ENCODE peak calls at places on chromosomes 4 and X, in nine cellular contexts. S, A, Y, J, C, K, G, D and W are unnamed samples.

GRCh38 chr4:111466821-111467605 is 678.2 kb upstream of the FAM241A start:
- DNase-seq in K (no peak), A (peak; percentile 44), C (no peak), Y (no peak), S (no peak), G (no peak), D (no peak), J (no peak), W (no peak)

GRCh38 chrX:17809984-17810383 is 51.1 kb downstream of the RAI2 start:
- DNase-seq in K (no peak), C (no peak), S (no peak), J (no peak), A (no peak), G (no peak), Y (no peak), D (no peak), W (no peak)

GRCh38 chr4:7394184-7394575 is 40.5 kb downstream of the PSAPL1 start:
- DNase-seq in C (no peak), J (no peak), K (no peak), S (no peak), A (no peak), Y (no peak), D (no peak), G (no peak), W (no peak)

GRCh38 chr4:1377606-1378261 is 28.5 kb downstream of the NKX1-1 start:
- DNase-seq in D (no peak), A (no peak), C (peak; percentile 61), S (peak; percentile 38), J (no peak), Y (no peak), G (peak; percentile 26), K (no peak), W (no peak)

GRCh38 chr4:844752-845232 is 18.9 kb upstream of the CPLX1 start:
- DNase-seq in K (no peak), D (no peak), J (no peak), S (peak; percentile 10), G (peak; percentile 34), Y (no peak), A (no peak), C (no peak), W (no peak)

GRCh38 chrX:25005382-25006185 is 10.2 kb downstream of the ARX start:
- DNase-seq in S (no peak), K (no peak), G (no peak), A (no peak), C (no peak), Y (no peak), D (no peak), J (no peak), W (no peak)

GRCh38 chrX:84339507-84340364 is 151.7 kb upstream of the RPS6KA6 start:
- DNase-seq in S (no peak), K (peak; percentile 3), A (peak; percentile 40), G (no peak), J (no peak), D (no peak), Y (no peak), C (no peak), W (no peak)

GRCh38 chr4:88952081-88952480 is 104.9 kb downstream of the FAM13A start:
- DNase-seq in G (no peak), C (no peak), Y (no peak), S (no peak), A (no peak), J (no peak), K (no peak), D (no peak), W (no peak)

GRCh38 chrX:2917767-2918166 is 11.4 kb downstream of the ARSD start:
- DNase-seq in Y (no peak), A (no peak), C (no peak), D (no peak), K (no peak), J (no peak), G (no peak), S (no peak), W (no peak)

GRCh38 chr4:152572417-152573086 is 36.7 kb upstream of the FBXW7 start:
- DNase-seq in J (peak; percentile 9), K (no peak), C (no peak), Y (no peak), S (no peak), A (peak; percentile 12), G (no peak), D (no peak), W (no peak)

GRCh38 chr4:36243355-36244256 is 708 bp downstream of the ARAP2 start:
- DNase-seq in A (no peak), G (peak; percentile 65), C (peak; percentile 74), J (peak; percentile 24), Y (no peak), K (no peak), S (peak; percentile 74), D (no peak), W (peak; percentile 64)

GRCh38 chrX:63747331-63747730 is 37.7 kb downstream of the ARHGEF9 start:
- DNase-seq in G (no peak), C (no peak), S (no peak), J (no peak), A (peak; percentile 72), Y (no peak), D (no peak), K (no peak), W (no peak)

GRCh38 chrX:30065226-30065625 is 150.1 kb upstream of the MAGEB2 start:
- DNase-seq in D (no peak), C (no peak), A (peak; percentile 74), K (no peak), S (no peak), J (peak; percentile 2), G (no peak), Y (no peak), W (no peak)

GRCh38 chrX:150080497-150080896 is 142.2 kb upstream of the EOLA2 start:
- DNase-seq in J (no peak), S (no peak), Y (no peak), A (peak; percentile 22), K (no peak), G (no peak), D (peak; percentile 21), C (no peak), W (no peak)